ENCODE peak calls at places on chromosome 5, in eight cellular contexts. A is uterus, L is body of pancreas, X is GM12878, K is suprapubic skin, I is A549, P is adrenal gland, Y is heart left ventricle. J is an unnamed sample.

GRCh38 chr5:109163336-109163735 is 246.4 kb downstream of the PJA2 start:
- DNase-seq in A (no peak), L (no peak), X (no peak), K (no peak), I (no peak), P (no peak), Y (no peak), J (no peak)

GRCh38 chr5:6765612-6766525 is 52.6 kb downstream of the TENT4A start:
- DNase-seq in A (peak), L (peak), X (peak), K (peak), I (peak), P (peak), Y (peak), J (no peak)

GRCh38 chr5:179285236-179285635 is 60.0 kb downstream of the ADAMTS2 start:
- DNase-seq in A (peak), L (peak), X (no peak), K (peak), I (no peak), P (peak), Y (peak), J (no peak)

GRCh38 chr5:33828611-33829286 is 63.0 kb downstream of the ADAMTS12 start:
- DNase-seq in A (no peak), L (no peak), X (no peak), K (no peak), I (no peak), P (no peak), Y (no peak), J (no peak)

GRCh38 chr5:10424124-10424731 is 17.5 kb upstream of the ROPN1L start:
- DNase-seq in A (no peak), L (peak), X (no peak), K (no peak), I (peak), P (peak), Y (peak), J (no peak)

GRCh38 chr5:64164166-64164565 is 1.5 kb upstream of the RNF180 start:
- DNase-seq in A (no peak), L (no peak), X (no peak), K (no peak), I (no peak), P (no peak), Y (no peak), J (no peak)

GRCh38 chr5:14696851-14697250 is 32.3 kb downstream of the OTULIN start:
- DNase-seq in A (no peak), L (no peak), X (no peak), K (no peak), I (no peak), P (no peak), Y (no peak), J (no peak)

GRCh38 chr5:88679638-88680037 is 203.3 kb downstream of the MEF2C start:
- DNase-seq in A (no peak), L (no peak), X (no peak), K (no peak), I (no peak), P (no peak), Y (no peak), J (no peak)

GRCh38 chr5:9545959-9546851 is at the start of gene SEMA5A:
- DNase-seq in A (peak), L (peak), X (no peak), K (peak), I (no peak), P (peak), Y (peak), J (peak)

GRCh38 chr5:59897075-59897474 is 3.5 kb upstream of the PDE4D start:
- DNase-seq in A (no peak), L (no peak), X (no peak), K (no peak), I (no peak), P (no peak), Y (no peak), J (no peak)

GRCh38 chr5:173395257-173395932 is 67.2 kb upstream of the STC2 start:
- DNase-seq in A (no peak), L (no peak), X (no peak), K (no peak), I (peak), P (peak), Y (no peak), J (no peak)

GRCh38 chr5:173392172-173392571 is 64.0 kb upstream of the STC2 start:
- DNase-seq in A (no peak), L (no peak), X (no peak), K (no peak), I (no peak), P (no peak), Y (no peak), J (no peak)

GRCh38 chr5:173396311-173396993 is 68.2 kb upstream of the STC2 start:
- DNase-seq in A (no peak), L (no peak), X (no peak), K (no peak), I (peak), P (no peak), Y (no peak), J (no peak)

GRCh38 chr5:173395933-173396308 is 67.7 kb upstream of the STC2 start:
- DNase-seq in A (no peak), L (no peak), X (no peak), K (no peak), I (no peak), P (no peak), Y (no peak), J (no peak)

DNA sequence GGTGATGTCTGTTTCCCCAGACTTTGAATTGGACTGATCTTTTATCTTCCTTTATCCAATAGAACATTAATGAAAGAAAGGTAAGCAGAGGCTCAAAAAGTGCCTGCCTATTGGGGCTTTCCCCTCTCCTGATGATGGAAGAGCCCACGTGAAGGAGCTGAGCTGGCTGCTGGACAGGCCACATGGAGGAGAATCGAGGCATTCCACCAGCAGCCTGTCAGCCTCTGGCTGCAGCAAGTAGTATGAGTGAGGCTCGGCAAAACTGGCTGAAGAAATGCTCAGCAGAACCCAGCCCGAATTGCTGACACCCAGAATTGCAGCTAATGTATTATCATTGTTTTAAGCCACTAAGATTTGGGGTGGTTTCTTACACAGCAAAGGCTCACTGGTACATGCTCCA is 66.5 kb upstream of the STC2 start:
- DNase-seq in A (no peak), L (no peak), X (no peak), K (no peak), I (no peak), P (no peak), Y (no peak), J (no peak)
- H3K27ac ChIP-seq in A (no peak), L (no peak), X (no peak), K (no peak), I (no peak), P (no peak), Y (no peak), J (no peak)

DNA sequence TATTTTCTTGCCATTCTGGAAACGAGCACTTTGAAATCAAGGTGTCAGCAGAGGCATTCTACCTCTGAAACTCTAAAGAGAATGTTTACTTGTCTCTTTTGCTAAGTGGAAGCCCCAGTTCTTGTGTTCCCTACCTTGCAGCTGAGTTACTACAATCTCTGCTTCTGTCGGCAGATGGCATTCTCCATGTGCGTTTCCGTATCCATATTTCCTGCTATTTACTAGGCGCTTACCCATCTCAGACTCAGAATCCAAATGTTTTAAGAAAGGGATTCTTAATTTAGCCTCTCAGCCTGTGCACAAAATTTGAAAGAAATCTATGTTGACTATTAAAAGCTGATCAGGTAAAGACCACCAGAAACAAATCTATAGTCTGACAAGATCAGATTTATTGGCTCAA is 221.3 kb upstream of the FTMT start:
- DNase-seq in A (no peak), L (no peak), X (no peak), K (no peak), I (peak), P (peak), Y (no peak), J (no peak)
- TF ChIP-seq CTCF in A (no peak), L (no peak), X (no peak), K (no peak), I (peak), P (peak), Y (no peak), J (no peak)

GRCh38 chr5:78594946-78595921 is 53.3 kb downstream of the LHFPL2 start:
- DNase-seq in A (peak), L (peak), X (no peak), K (no peak), I (peak), P (peak), Y (peak), J (no peak)
- TF ChIP-seq POLR2A in A (no peak), L (no peak), X (no peak), K (no peak), I (no peak), P (peak), Y (no peak), J (no peak)

GRCh38 chr5:78727786-78728761 is 79.5 kb upstream of the LHFPL2 start:
- DNase-seq in A (no peak), L (no peak), X (peak), K (no peak), I (peak), P (no peak), Y (no peak), J (peak)

GRCh38 chr5:78731884-78732283 is 83.3 kb upstream of the LHFPL2 start:
- DNase-seq in A (no peak), L (no peak), X (no peak), K (no peak), I (peak), P (no peak), Y (no peak), J (no peak)

GRCh38 chr5:78734094-78734845 is 85.7 kb upstream of the LHFPL2 start:
- DNase-seq in A (no peak), L (no peak), X (no peak), K (no peak), I (peak), P (no peak), Y (no peak), J (no peak)

GRCh38 chr5:78726556-78726955 is 78.0 kb upstream of the LHFPL2 start:
- DNase-seq in A (no peak), L (no peak), X (no peak), K (no peak), I (no peak), P (no peak), Y (no peak), J (no peak)

DNA sequence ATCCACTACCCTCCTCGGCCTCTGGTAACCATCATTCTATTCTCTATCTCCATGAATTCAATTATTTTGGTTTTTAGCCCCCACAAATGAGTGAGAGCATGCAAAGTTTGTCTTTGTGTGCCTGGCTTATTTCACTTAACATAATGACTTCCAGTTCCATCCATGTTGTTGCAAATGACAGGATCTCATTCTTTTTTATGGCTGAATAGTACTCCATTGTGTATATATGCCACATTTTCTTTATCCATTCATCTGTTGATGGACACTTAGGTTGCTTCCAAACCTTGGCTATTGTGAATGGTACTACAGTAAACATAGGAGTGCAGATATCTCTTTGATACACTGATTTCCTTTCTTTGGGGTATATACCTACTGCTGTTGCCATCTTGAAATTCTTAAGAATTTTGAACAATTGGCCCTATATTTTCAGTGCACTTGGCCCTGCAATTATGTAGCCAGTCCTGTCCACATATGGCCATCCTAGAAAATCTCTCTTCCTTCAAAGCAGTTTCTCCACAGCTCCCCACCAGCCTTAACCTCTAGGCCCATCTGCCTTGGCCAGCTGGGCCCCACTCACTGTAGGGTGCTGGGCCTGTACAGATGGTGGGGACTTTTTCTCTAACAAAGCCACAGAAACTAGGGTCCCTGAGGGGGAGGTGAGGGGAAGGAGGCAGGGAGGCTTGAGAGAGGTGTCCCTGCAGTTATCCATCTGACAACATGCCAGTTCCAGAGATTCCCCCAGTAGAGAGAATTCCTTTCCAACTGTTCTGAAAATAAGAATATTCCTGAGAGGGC is 81.9 kb upstream of the LHFPL2 start:
- DNase-seq in A (no peak), L (no peak), X (no peak), K (no peak), I (no peak), P (no peak), Y (no peak), J (no peak)
- H3K27ac ChIP-seq in A (no peak), L (no peak), X (peak), K (no peak), I (peak), P (no peak), Y (no peak), J (peak)

DNA sequence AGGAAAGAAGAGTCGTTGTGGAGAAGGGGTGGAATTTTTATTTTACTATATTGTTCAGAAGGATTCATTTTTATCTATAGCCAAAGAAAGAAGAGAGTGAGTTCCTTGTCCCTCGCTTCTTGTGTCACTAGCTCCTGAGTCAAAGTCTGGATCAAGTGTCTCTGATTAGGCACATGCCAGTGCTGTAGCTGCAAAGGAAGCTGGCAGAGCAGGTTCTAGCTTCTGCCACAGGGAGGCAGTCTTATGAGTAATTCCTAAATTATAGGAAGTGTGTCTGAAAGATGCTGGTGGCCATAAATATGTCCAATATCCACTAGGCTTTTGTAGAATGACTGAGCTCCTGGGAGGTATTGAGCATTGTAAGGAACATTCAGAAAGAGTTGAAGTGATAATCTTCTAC is 84.7 kb downstream of the DOCK2 start:
- DNase-seq in A (no peak), L (no peak), X (no peak), K (no peak), I (no peak), P (no peak), Y (no peak), J (no peak)
- TF ChIP-seq CTCF in A (no peak), L (no peak), X (no peak), K (no peak), I (no peak), P (no peak), Y (no peak), J (no peak)

DNA sequence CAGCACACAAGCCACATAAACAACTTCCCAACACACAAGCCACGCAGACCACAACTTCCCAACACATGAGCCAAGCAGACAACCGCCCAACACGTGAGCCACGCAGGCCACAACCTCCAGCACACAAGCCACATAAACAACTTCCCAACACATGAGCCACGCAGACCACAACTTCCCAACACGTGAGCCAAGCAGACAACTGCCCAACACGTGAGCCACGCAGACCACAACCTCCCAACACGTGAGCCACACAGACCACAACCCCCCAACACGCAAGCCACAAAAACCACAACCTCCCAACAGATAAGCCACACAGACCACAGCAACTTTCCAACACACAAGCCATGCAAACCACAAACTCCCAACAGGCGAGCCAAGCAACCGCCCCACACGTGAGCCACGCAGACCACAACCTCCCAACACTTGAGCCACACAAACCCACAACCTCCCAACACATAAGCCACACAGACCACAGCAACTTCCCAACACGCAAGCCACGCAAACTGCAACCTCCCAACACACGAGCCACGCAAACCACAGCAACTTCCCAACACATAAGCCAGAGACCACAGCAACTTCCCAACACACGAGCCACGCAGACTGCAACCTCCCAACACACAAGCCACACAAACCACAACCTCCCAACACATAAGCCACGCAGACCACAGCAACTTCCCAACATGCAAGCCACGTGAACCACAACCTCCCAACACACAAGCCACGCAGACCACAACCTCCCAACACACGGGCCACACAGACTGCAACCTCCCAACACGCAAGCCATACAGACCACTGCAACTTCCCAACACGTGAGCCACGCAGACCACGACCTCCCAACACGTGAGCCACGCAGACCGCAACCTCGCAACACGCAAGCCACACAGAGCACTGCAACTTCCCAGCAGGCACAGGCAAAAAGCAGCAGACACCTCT is 10.1 kb downstream of the BRD9 start:
- DNase-seq in A (no peak), L (no peak), X (no peak), K (peak), I (no peak), P (no peak), Y (no peak), J (no peak)
- TF ChIP-seq POLR2A in A (no peak), L (no peak), X (no peak), K (no peak), I (no peak), P (no peak), Y (no peak), J (no peak)

DNA sequence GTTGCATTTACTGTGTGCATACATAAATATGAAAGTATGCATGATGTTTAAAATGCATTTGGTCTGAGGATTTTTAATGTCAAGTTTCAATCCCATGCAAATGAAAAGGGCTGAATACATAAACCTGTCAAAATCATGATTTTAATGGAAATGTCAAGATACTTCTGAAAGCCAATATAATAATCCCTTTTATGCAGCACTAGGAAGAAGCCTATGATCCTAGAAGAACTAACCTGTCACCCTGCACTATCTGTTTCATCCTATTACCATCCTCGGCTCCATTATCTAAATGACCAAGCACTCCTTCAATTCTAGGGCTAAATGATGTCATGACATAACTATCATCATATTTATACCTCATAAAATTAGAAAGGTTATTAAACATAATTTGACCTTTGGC is 2229.4 kb upstream of the WWC1 start:
- DNase-seq in A (no peak), L (no peak), X (no peak), K (no peak), I (no peak), P (no peak), Y (no peak), J (no peak)
- H3K27ac ChIP-seq in A (no peak), L (no peak), X (no peak), K (no peak), I (no peak), P (no peak), Y (no peak), J (no peak)

GRCh38 chr5:170104710-170105109 is 987 bp upstream of the FOXI1 start:
- DNase-seq in A (no peak), L (no peak), X (no peak), K (no peak), I (no peak), P (no peak), Y (no peak), J (no peak)

GRCh38 chr5:170104299-170104698 is 1.4 kb upstream of the FOXI1 start:
- DNase-seq in A (no peak), L (no peak), X (no peak), K (no peak), I (no peak), P (no peak), Y (no peak), J (no peak)

GRCh38 chr5:170103447-170103846 is 2.2 kb upstream of the FOXI1 start:
- DNase-seq in A (no peak), L (no peak), X (no peak), K (no peak), I (no peak), P (no peak), Y (no peak), J (no peak)

GRCh38 chr5:170097934-170098333 is 7.8 kb upstream of the FOXI1 start:
- DNase-seq in A (no peak), L (no peak), X (no peak), K (no peak), I (no peak), P (peak), Y (no peak), J (no peak)

GRCh38 chr5:170100051-170100943 is 5.4 kb upstream of the FOXI1 start:
- DNase-seq in A (peak), L (peak), X (peak), K (peak), I (peak), P (peak), Y (peak), J (peak)
- TF ChIP-seq CTCF in A (peak), L (peak), X (peak), K (peak), I (peak), P (peak), Y (peak), J (peak)

GRCh38 chr5:126776499-126777256 is at the start of gene LMNB1:
- DNase-seq in A (peak), L (peak), X (peak), K (peak), I (peak), P (peak), Y (peak), J (peak)
- TF ChIP-seq POLR2A in A (no peak), L (peak), X (peak), K (no peak), I (peak), P (peak), Y (peak), J (peak)

DNA sequence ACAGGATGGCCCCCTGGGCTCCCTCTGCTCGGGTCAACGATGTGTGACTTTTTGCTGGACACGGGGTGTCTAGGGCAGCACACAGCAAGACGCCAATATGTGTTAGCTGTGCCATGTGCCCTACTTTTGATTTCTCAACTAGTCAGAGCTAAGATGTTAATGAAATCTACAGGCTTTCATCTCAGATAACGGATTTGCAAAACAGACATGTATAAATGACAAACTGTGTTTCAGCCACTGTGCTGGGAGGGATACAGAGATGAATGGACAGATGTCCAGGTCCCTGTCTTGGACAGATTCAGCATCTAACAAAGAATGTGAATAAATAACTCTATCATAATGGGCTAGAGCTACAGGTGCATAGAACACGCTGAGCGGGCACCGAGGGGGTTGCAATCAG is 160.2 kb upstream of the LHFPL2 start:
- DNase-seq in A (no peak), L (no peak), X (no peak), K (no peak), I (no peak), P (no peak), Y (no peak), J (no peak)
- H3K27ac ChIP-seq in A (no peak), L (no peak), X (no peak), K (no peak), I (no peak), P (no peak), Y (no peak), J (no peak)

J was measured in Peyer's patch.